ENCODE peak calls at places on chromosomes 6 and 20, in five cellular contexts. W, C, O, J and A are unnamed samples.

GRCh38 chr6:15513131-15513771 is 149.6 kb downstream of the DTNBP1 start:
- DNase-seq in W (no peak), C (no peak), O (no peak), J (no peak), A (no peak)

GRCh38 chr20:41058007-41058673 is 29.5 kb downstream of the TOP1 start:
- DNase-seq in W (no peak), C (no peak), O (no peak), J (no peak), A (no peak)

GRCh38 chr20:32386091-32386490 is 28.0 kb downstream of the ASXL1 start:
- DNase-seq in W (no peak), C (no peak), O (no peak), J (no peak), A (no peak)

GRCh38 chr6:341914-342831 is 49.4 kb upstream of the IRF4 start:
- DNase-seq in W (no peak), C (no peak), O (no peak), J (no peak), A (no peak)

GRCh38 chr6:90097357-90097756 is 199.3 kb downstream of the BACH2 start:
- DNase-seq in W (no peak), C (no peak), O (no peak), J (no peak), A (no peak)

GRCh38 chr6:33427585-33428218 is 7.8 kb downstream of the SYNGAP1 start:
- DNase-seq in W (peak), C (peak), O (no peak), J (peak), A (peak)

GRCh38 chr6:99613398-99613704 is 6.7 kb downstream of the PRDM13 start:
- DNase-seq in W (no peak), C (no peak), O (no peak), J (no peak), A (no peak)

GRCh38 chr20:40195742-40196141 is 493.3 kb downstream of the MAFB start:
- DNase-seq in W (no peak), C (no peak), O (no peak), J (no peak), A (no peak)

GRCh38 chr6:35371494-35372262 is 29.3 kb downstream of the PPARD start:
- DNase-seq in W (no peak), C (no peak), O (no peak), J (no peak), A (no peak)

GRCh38 chr6:134339216-134339615 is 21.3 kb upstream of the SGK1 start:
- DNase-seq in W (no peak), C (no peak), O (no peak), J (no peak), A (no peak)

GRCh38 chr20:62141397-62142251 is 1.6 kb downstream of the PSMA7 start:
- DNase-seq in W (no peak), C (no peak), O (no peak), J (peak), A (no peak)

GRCh38 chr20:58073945-58074920 is 154.2 kb downstream of the ANKRD60 start:
- DNase-seq in W (no peak), C (no peak), O (no peak), J (no peak), A (peak)

GRCh38 chr6:14386263-14386981 is 268.9 kb downstream of the CD83 start:
- DNase-seq in W (no peak), C (no peak), O (no peak), J (no peak), A (no peak)

GRCh38 chr20:61435823-61436220 is 183.8 kb downstream of the CDH4 start:
- DNase-seq in W (no peak), C (no peak), O (no peak), J (no peak), A (no peak)

GRCh38 chr20:38060536-38060935 is 27.0 kb downstream of the RPRD1B start:
- DNase-seq in W (no peak), C (no peak), O (no peak), J (no peak), A (no peak)

GRCh38 chr6:21003780-21004541 is 469.7 kb downstream of the CDKAL1 start:
- DNase-seq in W (no peak), C (no peak), O (no peak), J (no peak), A (no peak)

GRCh38 chr6:33072508-33073100 is 845 bp downstream of the HLA-DPA1 start:
- DNase-seq in W (no peak), C (no peak), O (no peak), J (no peak), A (no peak)

GRCh38 chr6:146795734-146796133 is 197.0 kb downstream of the ADGB start:
- DNase-seq in W (no peak), C (no peak), O (no peak), J (no peak), A (no peak)

GRCh38 chr6:13242178-13242577 is 86.2 kb downstream of the TBC1D7 start:
- DNase-seq in W (no peak), C (no peak), O (no peak), J (no peak), A (no peak)

GRCh38 chr6:129801909-129802308 is 59.2 kb downstream of the TMEM244 start:
- DNase-seq in W (no peak), C (no peak), O (no peak), J (no peak), A (no peak)

GRCh38 chr6:124917769-124918168 is 44.5 kb upstream of the RNF217 start:
- DNase-seq in W (no peak), C (no peak), O (no peak), J (no peak), A (no peak)

GRCh38 chr6:39062014-39062740 is 13.6 kb downstream of the GLP1R start:
- DNase-seq in W (peak), C (no peak), O (no peak), J (no peak), A (no peak)

GRCh38 chr6:138726066-138727060 is 47.2 kb upstream of the CCDC28A start:
- DNase-seq in W (no peak), C (no peak), O (no peak), J (no peak), A (no peak)

DNA sequence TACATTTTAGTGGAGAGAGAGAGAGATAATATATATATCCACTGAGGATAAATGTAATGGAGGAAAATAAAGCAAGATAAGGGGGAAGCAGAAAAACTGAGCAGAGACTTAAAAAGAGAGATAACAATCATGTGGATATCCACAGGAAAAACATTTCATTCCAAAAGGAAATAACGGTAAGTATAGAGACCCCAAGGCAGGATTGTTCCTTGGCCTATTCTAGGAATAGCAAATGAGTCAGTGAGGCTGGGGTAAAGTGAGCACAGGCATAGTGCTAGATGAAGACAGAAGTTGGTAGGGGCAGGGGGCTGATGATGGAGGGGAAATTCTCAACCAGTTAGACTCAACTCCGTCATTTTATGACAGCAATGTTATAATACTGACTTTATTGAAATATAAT is 11.2 kb downstream of the CDC40 start:
- DNase-seq in W (no peak), C (no peak), O (no peak), J (no peak), A (no peak)
- H3K4me3 ChIP-seq in W (no peak), C (no peak), O (no peak), J (no peak), A (no peak)

GRCh38 chr20:46131396-46131795 is 13.3 kb downstream of the CD40 start:
- DNase-seq in W (no peak), C (no peak), O (no peak), J (no peak), A (no peak)
- H3K27ac ChIP-seq in W (no peak), C (no peak), O (no peak), J (no peak), A (no peak)

DNA sequence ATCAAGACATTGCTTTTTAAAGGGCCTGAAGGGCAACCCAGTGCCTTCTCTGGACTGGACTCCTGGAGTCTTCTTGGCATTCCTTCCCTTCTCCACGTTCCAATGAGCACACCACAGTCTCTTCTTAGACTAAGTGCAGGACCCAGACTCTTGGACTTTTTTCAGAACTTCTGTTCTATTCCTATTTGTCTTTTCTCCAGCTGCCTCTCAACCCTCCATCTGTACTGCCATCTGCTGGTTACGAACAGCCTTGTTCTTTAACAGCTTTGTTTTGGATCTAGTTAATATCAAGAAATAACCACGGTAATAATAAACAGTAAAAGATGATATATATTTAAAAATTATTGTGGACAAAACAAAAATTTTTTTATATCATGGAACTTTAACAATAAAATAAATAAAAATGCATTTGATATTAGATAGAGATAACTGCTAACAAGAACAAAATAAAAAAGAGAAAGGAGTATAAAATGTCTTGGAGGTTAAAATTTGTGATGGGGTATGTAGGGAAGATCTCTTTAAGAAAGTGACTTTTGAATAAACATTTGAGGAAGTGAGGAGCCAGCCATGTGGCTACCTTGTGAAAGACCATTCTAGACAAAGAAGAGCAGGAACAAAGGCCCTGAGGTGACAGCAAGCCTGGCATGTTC is 105.1 kb upstream of the HCRTR2 start:
- DNase-seq in W (no peak), C (no peak), O (peak), J (peak), A (no peak)
- TF ChIP-seq CTCF in W (peak), C (no peak), O (peak), J (peak), A (peak)

GRCh38 chr6:149032599-149033405 is 284.7 kb upstream of the TAB2 start:
- DNase-seq in W (no peak), C (peak), O (no peak), J (peak), A (no peak)

GRCh38 chr6:149031545-149032317 is 284.9 kb downstream of the UST start:
- DNase-seq in W (no peak), C (peak), O (no peak), J (no peak), A (peak)

GRCh38 chr6:149028767-149029405 is 282.1 kb downstream of the UST start:
- DNase-seq in W (no peak), C (peak), O (peak), J (peak), A (peak)

GRCh38 chr6:149033454-149034241 is 283.9 kb upstream of the TAB2 start:
- DNase-seq in W (no peak), C (no peak), O (no peak), J (no peak), A (no peak)

DNA sequence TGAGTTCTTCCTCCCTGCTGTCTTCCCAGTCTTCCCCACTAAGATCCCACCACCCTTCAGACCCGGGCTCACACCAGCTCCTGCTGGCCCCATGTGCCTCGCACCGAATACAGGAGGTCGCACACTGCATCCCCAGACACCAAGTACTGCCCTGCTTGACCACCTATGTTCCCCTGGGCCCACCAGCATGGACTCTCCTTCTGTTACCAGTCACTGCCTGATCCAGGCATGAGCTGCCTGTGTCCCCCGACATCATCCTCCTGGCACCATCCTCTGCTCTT is 285.3 kb upstream of the TAB2 start:
- DNase-seq in W (no peak), C (no peak), O (no peak), J (no peak), A (no peak)
- H3K4me3 ChIP-seq in W (no peak), C (no peak), O (no peak), J (no peak), A (no peak)

GRCh38 chr20:64245746-64246595 is 9.6 kb upstream of the PCMTD2 start:
- DNase-seq in W (no peak), C (no peak), O (no peak), J (no peak), A (no peak)

GRCh38 chr20:64247970-64248841 is 7.3 kb upstream of the PCMTD2 start:
- DNase-seq in W (no peak), C (no peak), O (no peak), J (no peak), A (peak)

GRCh38 chr20:64244870-64245603 is 10.5 kb upstream of the PCMTD2 start:
- DNase-seq in W (no peak), C (peak), O (no peak), J (no peak), A (no peak)

GRCh38 chr20:64247312-64247627 is 8.3 kb upstream of the PCMTD2 start:
- DNase-seq in W (no peak), C (no peak), O (no peak), J (no peak), A (no peak)

GRCh38 chr20:64246616-64247311 is 8.8 kb upstream of the PCMTD2 start:
- DNase-seq in W (no peak), C (no peak), O (no peak), J (peak), A (no peak)
- H3K27ac ChIP-seq in W (no peak), C (no peak), O (no peak), J (no peak), A (no peak)

GRCh38 chr20:45187693-45188092 is 13.0 kb downstream of the PI3 start:
- DNase-seq in W (no peak), C (no peak), O (no peak), J (no peak), A (no peak)
- TF ChIP-seq CTCF in W (no peak), C (no peak), O (no peak), J (no peak), A (no peak)